ENCODE peak calls at places on chromosomes 5 and 9, in ten cellular contexts. One of them, this sample, is unnamed.

GRCh38 chr9:98256632-98257218 is 1.3 kb upstream of the TBC1D2 start:
- DNase-seq in heart left ventricle: no peak
- DNase-seq in spleen: no peak
- DNase-seq in right lobe of liver: no peak
- DNase-seq in ovary: no peak
- DNase-seq in IMR-90: no peak
- DNase-seq in endothelial cell of umbilical vein: no peak
- DNase-seq in body of pancreas: no peak
- DNase-seq in transverse colon: no peak
- DNase-seq in suprapubic skin: no peak
- DNase-seq in this sample: no peak

GRCh38 chr5:62731011-62731410 is 152.4 kb downstream of the LRRC70 start:
- DNase-seq in heart left ventricle: no peak
- DNase-seq in spleen: no peak
- DNase-seq in right lobe of liver: no peak
- DNase-seq in ovary: no peak
- DNase-seq in IMR-90: no peak
- DNase-seq in endothelial cell of umbilical vein: no peak
- DNase-seq in body of pancreas: no peak
- DNase-seq in transverse colon: no peak
- DNase-seq in suprapubic skin: no peak
- DNase-seq in this sample: no peak

GRCh38 chr9:108105885-108106284 is 616.3 kb upstream of the KLF4 start:
- DNase-seq in heart left ventricle: no peak
- DNase-seq in spleen: no peak
- DNase-seq in right lobe of liver: no peak
- DNase-seq in ovary: no peak
- DNase-seq in IMR-90: no peak
- DNase-seq in endothelial cell of umbilical vein: no peak
- DNase-seq in body of pancreas: no peak
- DNase-seq in transverse colon: no peak
- DNase-seq in suprapubic skin: no peak
- DNase-seq in this sample: no peak

GRCh38 chr5:98416541-98416940 is 356.9 kb upstream of the RGMB start:
- DNase-seq in heart left ventricle: no peak
- DNase-seq in spleen: no peak
- DNase-seq in right lobe of liver: no peak
- DNase-seq in ovary: no peak
- DNase-seq in IMR-90: peak; percentile 73
- DNase-seq in endothelial cell of umbilical vein: no peak
- DNase-seq in body of pancreas: no peak
- DNase-seq in transverse colon: no peak
- DNase-seq in suprapubic skin: no peak
- DNase-seq in this sample: no peak

GRCh38 chr5:76831108-76831447 is 12.2 kb downstream of the F2RL1 start:
- DNase-seq in heart left ventricle: no peak
- DNase-seq in spleen: peak; percentile 37
- DNase-seq in right lobe of liver: no peak
- DNase-seq in ovary: no peak
- DNase-seq in IMR-90: peak; percentile 76
- DNase-seq in endothelial cell of umbilical vein: peak; percentile 89
- DNase-seq in body of pancreas: no peak
- DNase-seq in transverse colon: no peak
- DNase-seq in suprapubic skin: no peak
- DNase-seq in this sample: no peak

GRCh38 chr5:51373880-51374523 is 9.2 kb upstream of the ISL1 start:
- DNase-seq in heart left ventricle: no peak
- DNase-seq in spleen: no peak
- DNase-seq in right lobe of liver: no peak
- DNase-seq in ovary: no peak
- DNase-seq in IMR-90: no peak
- DNase-seq in endothelial cell of umbilical vein: no peak
- DNase-seq in body of pancreas: no peak
- DNase-seq in transverse colon: peak; percentile 37
- DNase-seq in suprapubic skin: no peak
- DNase-seq in this sample: no peak

GRCh38 chr5:40093550-40093949 is 586.2 kb upstream of the PTGER4 start:
- DNase-seq in heart left ventricle: no peak
- DNase-seq in spleen: no peak
- DNase-seq in right lobe of liver: no peak
- DNase-seq in ovary: no peak
- DNase-seq in IMR-90: no peak
- DNase-seq in endothelial cell of umbilical vein: no peak
- DNase-seq in body of pancreas: no peak
- DNase-seq in transverse colon: no peak
- DNase-seq in suprapubic skin: no peak
- DNase-seq in this sample: no peak

GRCh38 chr9:134932656-134933055 is 14.9 kb upstream of the FCN1 start:
- DNase-seq in heart left ventricle: no peak
- DNase-seq in spleen: peak; percentile 36
- DNase-seq in right lobe of liver: no peak
- DNase-seq in ovary: no peak
- DNase-seq in IMR-90: no peak
- DNase-seq in endothelial cell of umbilical vein: no peak
- DNase-seq in body of pancreas: no peak
- DNase-seq in transverse colon: no peak
- DNase-seq in suprapubic skin: no peak
- DNase-seq in this sample: no peak

GRCh38 chr5:157150995-157151394 is 8.3 kb upstream of the MED7 start:
- DNase-seq in heart left ventricle: no peak
- DNase-seq in spleen: no peak
- DNase-seq in right lobe of liver: no peak
- DNase-seq in ovary: no peak
- DNase-seq in IMR-90: no peak
- DNase-seq in endothelial cell of umbilical vein: no peak
- DNase-seq in body of pancreas: no peak
- DNase-seq in transverse colon: no peak
- DNase-seq in suprapubic skin: no peak
- DNase-seq in this sample: no peak
- H3K4me1 ChIP-seq in heart left ventricle: no peaks in the 10 kb centered on the region
- H3K4me1 ChIP-seq in spleen: peaks cover 7% of the 10 kb centered on the region
- H3K4me1 ChIP-seq in right lobe of liver: no peaks in the 10 kb centered on the region
- H3K4me1 ChIP-seq in ovary: no peaks in the 10 kb centered on the region
- H3K4me1 ChIP-seq in IMR-90: no peaks in the 10 kb centered on the region
- H3K4me1 ChIP-seq in endothelial cell of umbilical vein: no peaks in the 10 kb centered on the region
- H3K4me1 ChIP-seq in body of pancreas: no peaks in the 10 kb centered on the region
- H3K4me1 ChIP-seq in transverse colon: no peaks in the 10 kb centered on the region
- H3K4me1 ChIP-seq in suprapubic skin: peaks cover 2% of the 10 kb centered on the region
- H3K4me1 ChIP-seq in this sample: no peaks in the 10 kb centered on the region

DNA sequence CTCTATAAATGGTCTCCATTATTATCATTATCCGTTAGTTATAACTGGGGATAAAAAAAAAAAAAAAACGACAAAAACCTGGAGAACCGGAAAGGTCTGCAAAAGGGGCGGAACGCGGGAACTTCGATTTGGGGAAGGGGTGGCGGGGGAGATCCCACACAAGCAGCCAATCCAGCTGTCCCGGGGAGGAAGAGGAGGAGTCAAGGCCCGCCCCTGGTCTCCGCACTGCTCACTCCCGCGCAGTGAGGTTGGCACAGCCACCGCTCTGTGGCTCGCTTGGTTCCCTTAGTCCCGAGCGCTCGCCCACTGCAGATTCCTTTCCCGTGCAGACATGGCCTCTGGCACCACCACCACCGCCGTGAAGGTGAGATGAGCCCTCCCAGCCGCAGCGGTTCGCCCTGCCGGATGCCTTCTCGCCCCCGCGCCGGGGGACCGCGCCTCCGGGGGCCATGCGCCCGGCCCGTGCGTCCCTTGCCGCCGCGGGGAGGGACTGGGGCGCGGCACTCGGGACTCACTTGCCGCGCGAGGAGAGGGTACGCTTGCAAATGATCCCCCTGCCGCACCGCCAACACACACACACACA is at the start of gene MTAP:
- DNase-seq in heart left ventricle: peak; percentile 93
- DNase-seq in spleen: peak; percentile 94
- DNase-seq in right lobe of liver: peak; percentile 97
- DNase-seq in ovary: peak; percentile 92
- DNase-seq in IMR-90: peak; percentile 93
- DNase-seq in endothelial cell of umbilical vein: peak; percentile 94
- DNase-seq in body of pancreas: peak; percentile 94
- DNase-seq in transverse colon: peak; percentile 90
- DNase-seq in suprapubic skin: peak; percentile 93
- DNase-seq in this sample: peak; percentile 95
- TF ChIP-seq POLR2A in heart left ventricle: no peak
- TF ChIP-seq POLR2A in spleen: no peak
- TF ChIP-seq POLR2A in right lobe of liver: peak; percentile 92
- TF ChIP-seq POLR2A in ovary: peak; percentile 77
- TF ChIP-seq POLR2A in IMR-90: peak; percentile 34
- TF ChIP-seq POLR2A in endothelial cell of umbilical vein: peak; percentile 88
- TF ChIP-seq POLR2A in body of pancreas: peak; percentile 96
- TF ChIP-seq POLR2A in transverse colon: peak; percentile 80
- TF ChIP-seq POLR2A in suprapubic skin: peak; percentile 50
- TF ChIP-seq POLR2A in this sample: peak; percentile 82

GRCh38 chr9:86795047-86795437 is 152.3 kb downstream of the GAS1 start:
- DNase-seq in heart left ventricle: no peak
- DNase-seq in spleen: no peak
- DNase-seq in right lobe of liver: no peak
- DNase-seq in ovary: peak; percentile 48
- DNase-seq in IMR-90: no peak
- DNase-seq in endothelial cell of umbilical vein: no peak
- DNase-seq in body of pancreas: no peak
- DNase-seq in transverse colon: no peak
- DNase-seq in suprapubic skin: no peak
- DNase-seq in this sample: no peak

GRCh38 chr9:86794356-86795046 is 152.8 kb downstream of the GAS1 start:
- DNase-seq in heart left ventricle: no peak
- DNase-seq in spleen: no peak
- DNase-seq in right lobe of liver: no peak
- DNase-seq in ovary: peak; percentile 47
- DNase-seq in IMR-90: peak; percentile 79
- DNase-seq in endothelial cell of umbilical vein: no peak
- DNase-seq in body of pancreas: no peak
- DNase-seq in transverse colon: no peak
- DNase-seq in suprapubic skin: no peak
- DNase-seq in this sample: no peak

GRCh38 chr9:86795861-86796497 is 151.3 kb downstream of the GAS1 start:
- DNase-seq in heart left ventricle: peak; percentile 38
- DNase-seq in spleen: no peak
- DNase-seq in right lobe of liver: no peak
- DNase-seq in ovary: peak; percentile 71
- DNase-seq in IMR-90: peak; percentile 83
- DNase-seq in endothelial cell of umbilical vein: no peak
- DNase-seq in body of pancreas: no peak
- DNase-seq in transverse colon: no peak
- DNase-seq in suprapubic skin: peak; percentile 79
- DNase-seq in this sample: no peak

GRCh38 chr9:86788456-86788855 is 158.8 kb downstream of the GAS1 start:
- DNase-seq in heart left ventricle: no peak
- DNase-seq in spleen: no peak
- DNase-seq in right lobe of liver: no peak
- DNase-seq in ovary: no peak
- DNase-seq in IMR-90: peak; percentile 92
- DNase-seq in endothelial cell of umbilical vein: no peak
- DNase-seq in body of pancreas: no peak
- DNase-seq in transverse colon: no peak
- DNase-seq in suprapubic skin: no peak
- DNase-seq in this sample: no peak

DNA sequence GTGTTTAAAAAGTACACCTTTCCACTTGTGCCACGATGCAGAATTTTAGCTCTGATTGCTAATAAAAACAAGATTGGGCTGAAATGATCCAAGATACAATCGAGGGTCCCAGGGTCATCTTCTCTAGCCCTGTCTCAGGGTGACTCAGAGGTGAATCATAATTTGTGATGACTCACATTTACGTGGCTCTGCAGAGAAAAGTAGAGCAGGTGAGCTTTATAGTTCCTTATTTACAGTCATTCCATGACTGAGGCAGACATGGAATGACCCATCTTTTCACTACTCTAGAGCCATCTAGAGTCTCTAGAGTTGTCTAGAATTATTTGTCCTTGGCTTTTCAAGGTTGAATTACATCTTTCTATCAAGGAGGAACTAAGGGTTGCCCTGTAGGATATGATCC is 155.2 kb downstream of the GAS1 start:
- DNase-seq in heart left ventricle: no peak
- DNase-seq in spleen: no peak
- DNase-seq in right lobe of liver: no peak
- DNase-seq in ovary: no peak
- DNase-seq in IMR-90: peak; percentile 63
- DNase-seq in endothelial cell of umbilical vein: no peak
- DNase-seq in body of pancreas: no peak
- DNase-seq in transverse colon: no peak
- DNase-seq in suprapubic skin: no peak
- DNase-seq in this sample: no peak
- TF ChIP-seq CTCF in heart left ventricle: no peak
- TF ChIP-seq CTCF in spleen: no peak
- TF ChIP-seq CTCF in right lobe of liver: no peak
- TF ChIP-seq CTCF in ovary: no peak
- TF ChIP-seq CTCF in IMR-90: no peak
- TF ChIP-seq CTCF in endothelial cell of umbilical vein: no peak
- TF ChIP-seq CTCF in body of pancreas: no peak
- TF ChIP-seq CTCF in transverse colon: no peak
- TF ChIP-seq CTCF in suprapubic skin: no peak
- TF ChIP-seq CTCF in this sample: no peak

GRCh38 chr9:93108301-93109041 is 12.5 kb downstream of the CARD19 start:
- DNase-seq in heart left ventricle: no peak
- DNase-seq in spleen: peak; percentile 80
- DNase-seq in right lobe of liver: peak; percentile 49
- DNase-seq in ovary: peak; percentile 29
- DNase-seq in IMR-90: no peak
- DNase-seq in endothelial cell of umbilical vein: no peak
- DNase-seq in body of pancreas: peak; percentile 11
- DNase-seq in transverse colon: no peak
- DNase-seq in suprapubic skin: peak; percentile 60
- DNase-seq in this sample: no peak

GRCh38 chr9:93112116-93112863 is 16.3 kb downstream of the CARD19 start:
- DNase-seq in heart left ventricle: peak; percentile 17
- DNase-seq in spleen: peak; percentile 86
- DNase-seq in right lobe of liver: no peak
- DNase-seq in ovary: peak; percentile 34
- DNase-seq in IMR-90: no peak
- DNase-seq in endothelial cell of umbilical vein: no peak
- DNase-seq in body of pancreas: peak; percentile 11
- DNase-seq in transverse colon: no peak
- DNase-seq in suprapubic skin: peak; percentile 60
- DNase-seq in this sample: no peak

GRCh38 chr9:93111001-93111370 is 15.0 kb downstream of the CARD19 start:
- DNase-seq in heart left ventricle: no peak
- DNase-seq in spleen: no peak
- DNase-seq in right lobe of liver: peak; percentile 45
- DNase-seq in ovary: peak; percentile 25
- DNase-seq in IMR-90: no peak
- DNase-seq in endothelial cell of umbilical vein: no peak
- DNase-seq in body of pancreas: peak; percentile 10
- DNase-seq in transverse colon: no peak
- DNase-seq in suprapubic skin: no peak
- DNase-seq in this sample: no peak

GRCh38 chr9:93111371-93112115 is 15.5 kb downstream of the CARD19 start:
- DNase-seq in heart left ventricle: peak; percentile 6
- DNase-seq in spleen: peak; percentile 86
- DNase-seq in right lobe of liver: peak; percentile 53
- DNase-seq in ovary: peak; percentile 33
- DNase-seq in IMR-90: peak; percentile 48
- DNase-seq in endothelial cell of umbilical vein: no peak
- DNase-seq in body of pancreas: peak; percentile 6
- DNase-seq in transverse colon: no peak
- DNase-seq in suprapubic skin: peak; percentile 51
- DNase-seq in this sample: no peak

DNA sequence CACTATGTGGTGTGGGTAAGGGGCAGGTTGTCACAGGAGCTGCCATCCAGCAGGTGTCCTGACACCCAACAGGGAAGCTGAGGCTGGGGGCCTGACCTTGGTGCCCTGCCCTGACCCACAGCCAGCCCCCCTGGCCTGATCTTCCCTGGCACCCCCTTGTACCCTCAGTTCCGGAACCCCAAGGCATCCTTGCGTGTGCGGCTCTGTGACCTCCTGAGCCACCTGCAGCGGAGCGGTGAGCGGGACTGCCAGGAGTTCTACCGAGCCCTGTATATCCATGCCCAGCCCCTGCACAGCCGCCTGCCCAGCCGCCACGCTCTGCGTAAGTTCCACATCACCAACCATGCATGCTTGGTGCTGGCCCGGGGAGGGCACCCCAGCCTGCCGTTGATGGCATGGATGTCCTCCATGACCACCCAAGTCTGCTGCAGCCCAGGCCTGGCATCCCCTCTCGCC is 14.4 kb downstream of the CARD19 start:
- DNase-seq in heart left ventricle: no peak
- DNase-seq in spleen: peak; percentile 85
- DNase-seq in right lobe of liver: peak; percentile 46
- DNase-seq in ovary: peak; percentile 33
- DNase-seq in IMR-90: no peak
- DNase-seq in endothelial cell of umbilical vein: no peak
- DNase-seq in body of pancreas: peak; percentile 7
- DNase-seq in transverse colon: no peak
- DNase-seq in suprapubic skin: peak; percentile 45
- DNase-seq in this sample: no peak
- H3K4me1 ChIP-seq in heart left ventricle: no peaks in the 10 kb centered on the region
- H3K4me1 ChIP-seq in spleen: peaks cover 77% of the 10 kb centered on the region
- H3K4me1 ChIP-seq in right lobe of liver: no peaks in the 10 kb centered on the region
- H3K4me1 ChIP-seq in ovary: peaks cover 2% of the 10 kb centered on the region
- H3K4me1 ChIP-seq in IMR-90: no peaks in the 10 kb centered on the region
- H3K4me1 ChIP-seq in endothelial cell of umbilical vein: no peaks in the 10 kb centered on the region
- H3K4me1 ChIP-seq in body of pancreas: peaks cover 5% of the 10 kb centered on the region
- H3K4me1 ChIP-seq in transverse colon: no peaks in the 10 kb centered on the region
- H3K4me1 ChIP-seq in suprapubic skin: peaks cover 20% of the 10 kb centered on the region
- H3K4me1 ChIP-seq in this sample: peaks cover 6% of the 10 kb centered on the region